ENCODE peak calls at places on chromosomes 1 and 21, in six cellular contexts. J, Z, C, L, F and P are unnamed samples.

GRCh38 chr1:239308701-239309333 is 77.6 kb upstream of the CHRM3 start:
- DNase-seq in F (peak), L (peak), C (no peak), J (peak), Z (peak), P (no peak)

GRCh38 chr1:204313675-204314074 is 46.1 kb downstream of the PLEKHA6 start:
- DNase-seq in C (no peak), J (no peak), L (no peak), Z (no peak), F (no peak), P (no peak)

GRCh38 chr1:92872719-92873118 is 40.9 kb downstream of the RPL5 start:
- DNase-seq in F (no peak), C (no peak), L (no peak), Z (no peak), J (no peak), P (no peak)

GRCh38 chr1:232477728-232478127 is 152.2 kb downstream of the SIPA1L2 start:
- DNase-seq in F (no peak), Z (no peak), C (peak), L (no peak), J (no peak), P (no peak)

GRCh38 chr1:233114159-233114558 is 163.7 kb downstream of the NTPCR start:
- DNase-seq in Z (no peak), C (peak), F (peak), L (no peak), J (no peak), P (no peak)

GRCh38 chr1:43034195-43034658 is 75.6 kb upstream of the SLC2A1 start:
- DNase-seq in L (no peak), J (no peak), Z (no peak), C (no peak), F (no peak), P (no peak)

GRCh38 chr1:201115390-201115937 is 3.2 kb upstream of the CACNA1S start:
- DNase-seq in L (no peak), C (no peak), Z (no peak), J (no peak), F (no peak), P (no peak)

GRCh38 chr1:19735419-19736127 is 64.1 kb downstream of the TMCO4 start:
- DNase-seq in C (peak), L (no peak), J (no peak), Z (no peak), F (no peak), P (no peak)

GRCh38 chr1:111570781-111571181 is 48.8 kb upstream of the RAP1A start:
- DNase-seq in J (peak), L (no peak), Z (peak), C (no peak), F (peak), P (no peak)

GRCh38 chr21:45153358-45154318 is 79.3 kb downstream of the ADARB1 start:
- DNase-seq in L (no peak), Z (no peak), F (no peak), C (no peak), J (no peak), P (no peak)

GRCh38 chr1:225851810-225852209 is 30.4 kb downstream of the TMEM63A start:
- DNase-seq in J (no peak), Z (peak), L (no peak), F (no peak), C (no peak), P (peak)

GRCh38 chr1:41716188-41717130 is 202.3 kb downstream of the HIVEP3 start:
- DNase-seq in F (no peak), J (no peak), Z (no peak), L (no peak), C (no peak), P (no peak)

GRCh38 chr1:6176751-6177150 is 3.4 kb downstream of the CHD5 start:
- DNase-seq in J (no peak), F (no peak), Z (no peak), C (no peak), L (no peak), P (no peak)